ENCODE peak calls at places on chromosomes 2 and 18, in four cellular contexts. Y is K562, N is HCT116, O is HepG2. F is an unnamed sample.

GRCh38 chr2:109376115-109376514 is 237.7 kb downstream of the SEPTIN10 start:
- DNase-seq in Y (no peak), N (no peak), O (no peak), F (no peak)

GRCh38 chr2:44247924-44248323 is 27.4 kb upstream of the SLC3A1 start:
- DNase-seq in Y (peak), N (no peak), O (no peak), F (no peak)

GRCh38 chr18:50183556-50183955 is 11.4 kb downstream of the MYO5B start:
- DNase-seq in Y (no peak), N (peak), O (peak), F (no peak)

GRCh38 chr2:241666627-241667400 is 19.8 kb downstream of the DTYMK start:
- DNase-seq in Y (no peak), N (no peak), O (no peak), F (no peak)

GRCh38 chr2:215797676-215798075 is 215.7 kb downstream of the MREG start:
- DNase-seq in Y (no peak), N (no peak), O (no peak), F (no peak)

GRCh38 chr2:231991664-231992063 is 30.2 kb downstream of the DIS3L2 start:
- DNase-seq in Y (no peak), N (no peak), O (no peak), F (no peak)

GRCh38 chr18:23906658-23907057 is 107.9 kb upstream of the TTC39C start:
- DNase-seq in Y (no peak), N (no peak), O (no peak), F (no peak)

GRCh38 chr2:156005531-156005930 is 327.0 kb downstream of the NR4A2 start:
- DNase-seq in Y (no peak), N (no peak), O (no peak), F (no peak)

GRCh38 chr2:23430263-23430662 is 45.3 kb downstream of the KLHL29 start:
- DNase-seq in Y (no peak), N (no peak), O (no peak), F (no peak)

GRCh38 chr2:29068513-29068912 is 5.8 kb downstream of the PCARE start:
- DNase-seq in Y (no peak), N (no peak), O (no peak), F (no peak)

GRCh38 chr2:164538250-164538866 is 82.9 kb downstream of the GRB14 start:
- DNase-seq in Y (peak), N (peak), O (peak), F (peak)

GRCh38 chr2:96524482-96525210 is 11.9 kb upstream of the ARID5A start:
- DNase-seq in Y (no peak), N (no peak), O (no peak), F (no peak)

GRCh38 chr2:233380132-233381012 is 26.1 kb downstream of the DGKD start:
- DNase-seq in Y (no peak), N (no peak), O (no peak), F (no peak)

GRCh38 chr2:219206442-219207253 is at the start of gene ZFAND2B:
- DNase-seq in Y (peak), N (peak), O (peak), F (no peak)
- TF ChIP-seq POLR2AphosphoS5 in Y (peak), N (peak), O (peak), F (peak)

GRCh38 chr18:22473366-22473765 is 55.7 kb upstream of the CTAGE1 start:
- DNase-seq in Y (no peak), N (no peak), O (no peak), F (no peak)

GRCh38 chr18:22469061-22469689 is 51.5 kb upstream of the CTAGE1 start:
- DNase-seq in Y (no peak), N (no peak), O (no peak), F (no peak)

GRCh38 chr18:22470141-22470510 is 52.4 kb upstream of the CTAGE1 start:
- DNase-seq in Y (no peak), N (no peak), O (no peak), F (no peak)

GRCh38 chr18:22470511-22471181 is 52.9 kb upstream of the CTAGE1 start:
- DNase-seq in Y (no peak), N (no peak), O (no peak), F (no peak)

DNA sequence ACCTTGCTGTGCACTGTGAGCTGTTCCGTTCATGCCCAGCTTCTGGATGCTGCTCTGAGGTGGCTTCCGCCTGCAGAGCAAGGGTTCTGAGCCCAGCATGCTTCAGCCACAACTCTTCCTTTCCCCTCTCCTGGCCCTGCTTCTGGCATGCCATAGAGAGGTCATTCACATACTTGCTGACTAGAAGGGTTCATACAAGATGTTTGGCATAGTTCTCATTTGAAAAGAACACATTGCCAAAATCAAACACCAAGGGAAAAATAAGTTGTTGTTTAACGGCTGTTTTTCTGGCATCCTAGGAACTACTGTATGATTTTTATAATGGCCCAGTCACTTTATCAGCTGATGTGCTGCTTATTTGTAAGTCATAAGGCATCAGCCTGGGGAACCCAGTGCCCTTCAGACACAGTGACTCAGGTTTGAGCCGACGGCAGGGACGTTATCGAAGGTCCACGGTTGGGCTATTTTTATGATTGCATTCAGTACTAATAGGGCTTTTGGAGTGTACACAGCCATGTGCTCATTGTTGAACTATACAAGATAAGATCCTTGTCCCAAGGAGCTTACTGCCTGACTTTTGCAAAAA is 53.9 kb upstream of the CTAGE1 start:
- DNase-seq in Y (no peak), N (no peak), O (no peak), F (no peak)
- H3K9ac ChIP-seq in Y (no peak), N (no peak), O (no peak), F (no peak)

GRCh38 chr2:104846955-104847820 is 6.7 kb upstream of the POU3F3 start:
- DNase-seq in Y (no peak), N (no peak), O (no peak), F (no peak)

GRCh38 chr2:104847821-104848160 is 6.1 kb upstream of the POU3F3 start:
- DNase-seq in Y (no peak), N (no peak), O (no peak), F (no peak)

GRCh38 chr2:104846182-104846954 is 7.5 kb upstream of the POU3F3 start:
- DNase-seq in Y (no peak), N (no peak), O (no peak), F (no peak)

GRCh38 chr2:104844813-104845551 is 8.9 kb upstream of the POU3F3 start:
- DNase-seq in Y (no peak), N (no peak), O (no peak), F (no peak)

DNA sequence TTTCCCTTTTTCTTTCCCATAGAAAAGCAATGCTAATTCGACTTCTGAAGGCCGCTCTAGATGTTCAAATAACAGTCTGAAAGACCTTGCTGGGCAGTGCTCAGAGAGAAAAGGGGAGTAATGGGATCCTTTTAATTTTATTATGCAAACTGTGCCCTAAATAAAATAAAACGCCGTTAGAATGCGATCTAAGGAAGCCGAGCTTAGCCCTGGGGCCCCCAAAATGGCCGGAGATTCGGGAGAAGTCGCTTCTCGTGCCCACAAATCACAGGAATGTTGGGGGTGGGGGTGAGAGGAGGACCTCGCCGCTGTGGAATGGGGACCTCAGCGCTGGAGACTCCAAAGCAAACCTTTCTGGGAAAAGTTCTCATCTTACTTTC is 8.4 kb upstream of the POU3F3 start:
- DNase-seq in Y (no peak), N (no peak), O (no peak), F (no peak)
- TF ChIP-seq EZH2 in Y (no peak), N (no peak), O (no peak), F (no peak)

DNA sequence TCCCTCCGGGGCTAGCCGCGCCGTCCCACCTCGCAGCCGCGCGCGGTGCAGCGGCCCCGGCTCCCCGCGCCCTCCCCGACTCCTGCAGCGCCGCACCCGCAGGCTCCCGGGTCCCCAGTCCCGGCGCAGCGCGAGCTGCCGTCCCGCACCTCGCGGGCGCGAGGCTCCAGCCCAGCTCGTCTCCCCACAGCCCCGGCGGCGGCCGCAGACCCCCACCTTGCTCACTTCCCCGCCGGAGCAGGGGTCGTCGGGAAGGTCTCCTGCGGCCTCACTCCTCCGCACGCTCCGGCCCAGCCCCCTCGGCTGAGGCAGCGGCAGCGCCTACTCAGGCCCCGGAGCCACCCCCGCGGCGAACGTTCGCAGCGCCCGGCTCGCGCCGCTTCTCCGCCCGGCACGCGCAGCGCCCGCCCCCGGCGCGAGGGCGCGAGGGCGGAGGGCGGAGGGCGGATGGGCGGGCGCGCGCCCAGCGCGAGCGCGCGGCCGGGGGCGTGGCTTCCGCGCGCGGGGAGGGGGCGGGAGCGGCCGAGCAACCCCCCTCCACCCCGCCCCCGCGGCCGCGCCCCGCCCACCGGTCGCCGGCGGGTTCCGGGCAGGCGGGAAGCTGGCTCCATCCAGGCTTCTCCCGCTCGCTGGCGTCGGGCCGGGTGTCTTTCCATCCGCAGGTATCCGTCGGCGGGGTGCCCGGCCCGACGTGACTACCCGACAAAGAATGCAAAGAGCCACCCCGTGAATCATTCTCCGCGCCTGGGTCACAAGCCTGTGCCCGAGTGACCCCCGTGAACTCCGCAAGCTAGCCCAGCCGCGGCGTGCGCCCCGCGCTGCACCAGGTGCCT is at the start of gene DTNB:
- DNase-seq in Y (peak), N (no peak), O (peak), F (no peak)
- TF ChIP-seq POLR2AphosphoS5 in Y (no peak), N (peak), O (peak), F (peak)

F was measured in SK-N-MC.